ENCODE peak calls at places on chromosomes 11 and 22, in six cellular contexts. One of them, this sample, is unnamed.

GRCh38 chr22:33922268-33922667 is 2.0 kb upstream of the LARGE1 start:
- DNase-seq in fibroblast of pulmonary artery: peak; percentile 29
- DNase-seq in glutamatergic neuron: peak; percentile 62
- DNase-seq in GM23338: peak; percentile 78
- DNase-seq in stomach: peak; percentile 55
- DNase-seq in H9: peak; percentile 72
- DNase-seq in this sample: peak; percentile 43

GRCh38 chr22:36663581-36663980 is 40.0 kb downstream of the CACNG2 start:
- DNase-seq in glutamatergic neuron: no peak
- DNase-seq in stomach: no peak
- DNase-seq in H9: no peak
- DNase-seq in fibroblast of pulmonary artery: no peak
- DNase-seq in GM23338: no peak
- DNase-seq in this sample: no peak

GRCh38 chr11:132234878-132235277 is 864.5 kb downstream of the NTM start:
- DNase-seq in stomach: no peak
- DNase-seq in glutamatergic neuron: no peak
- DNase-seq in fibroblast of pulmonary artery: peak; percentile 35
- DNase-seq in GM23338: no peak
- DNase-seq in H9: no peak
- DNase-seq in this sample: no peak

GRCh38 chr22:37284807-37285355 is 2.6 kb downstream of the CYTH4 start:
- DNase-seq in GM23338: no peak
- DNase-seq in stomach: peak; percentile 40
- DNase-seq in glutamatergic neuron: no peak
- DNase-seq in H9: no peak
- DNase-seq in fibroblast of pulmonary artery: no peak
- DNase-seq in this sample: no peak

GRCh38 chr11:73203790-73204189 is 14.3 kb upstream of the P2RY2 start:
- DNase-seq in glutamatergic neuron: peak; percentile 3
- DNase-seq in stomach: no peak
- DNase-seq in H9: no peak
- DNase-seq in fibroblast of pulmonary artery: no peak
- DNase-seq in GM23338: no peak
- DNase-seq in this sample: no peak

GRCh38 chr11:62805044-62805892 is at the start of gene NXF1:
- DNase-seq in GM23338: peak; percentile 96
- DNase-seq in glutamatergic neuron: peak; percentile 96
- DNase-seq in H9: peak; percentile 94
- DNase-seq in fibroblast of pulmonary artery: peak; percentile 96
- DNase-seq in stomach: peak; percentile 97
- DNase-seq in this sample: peak; percentile 97

GRCh38 chr11:112884012-112884767 is 77.0 kb upstream of the NCAM1 start:
- DNase-seq in H9: no peak
- DNase-seq in glutamatergic neuron: no peak
- DNase-seq in fibroblast of pulmonary artery: no peak
- DNase-seq in stomach: no peak
- DNase-seq in GM23338: no peak
- DNase-seq in this sample: no peak

GRCh38 chr22:25729595-25729994 is 12.4 kb upstream of the MYO18B start:
- DNase-seq in H9: peak; percentile 22
- DNase-seq in GM23338: no peak
- DNase-seq in glutamatergic neuron: no peak
- DNase-seq in stomach: peak; percentile 23
- DNase-seq in fibroblast of pulmonary artery: no peak
- DNase-seq in this sample: no peak

GRCh38 chr11:12762696-12763324 is 88.6 kb downstream of the TEAD1 start:
- DNase-seq in glutamatergic neuron: no peak
- DNase-seq in H9: no peak
- DNase-seq in fibroblast of pulmonary artery: no peak
- DNase-seq in stomach: no peak
- DNase-seq in GM23338: no peak
- DNase-seq in this sample: no peak

GRCh38 chr11:96088914-96089313 is 165.0 kb upstream of the MTMR2 start:
- DNase-seq in glutamatergic neuron: no peak
- DNase-seq in fibroblast of pulmonary artery: no peak
- DNase-seq in GM23338: no peak
- DNase-seq in stomach: no peak
- DNase-seq in H9: no peak
- DNase-seq in this sample: no peak

GRCh38 chr22:17106785-17107546 is 14.2 kb downstream of the TMEM121B start:
- DNase-seq in stomach: no peak
- DNase-seq in fibroblast of pulmonary artery: no peak
- DNase-seq in GM23338: no peak
- DNase-seq in glutamatergic neuron: no peak
- DNase-seq in H9: no peak
- DNase-seq in this sample: no peak

GRCh38 chr11:121449123-121449522 is 3.0 kb upstream of the SORL1 start:
- DNase-seq in GM23338: no peak
- DNase-seq in fibroblast of pulmonary artery: no peak
- DNase-seq in glutamatergic neuron: no peak
- DNase-seq in stomach: no peak
- DNase-seq in H9: no peak
- DNase-seq in this sample: no peak

GRCh38 chr11:60816590-60817157 is 25.2 kb upstream of the CCDC86 start:
- DNase-seq in H9: no peak
- DNase-seq in fibroblast of pulmonary artery: no peak
- DNase-seq in GM23338: no peak
- DNase-seq in glutamatergic neuron: no peak
- DNase-seq in stomach: no peak
- DNase-seq in this sample: no peak

GRCh38 chr11:110856993-110857812 is 145.0 kb upstream of the ARHGAP20 start:
- DNase-seq in stomach: no peak
- DNase-seq in GM23338: no peak
- DNase-seq in fibroblast of pulmonary artery: peak; percentile 35
- DNase-seq in H9: no peak
- DNase-seq in glutamatergic neuron: no peak
- DNase-seq in this sample: no peak

GRCh38 chr11:128468106-128468505 is 119.3 kb downstream of the ETS1 start:
- DNase-seq in GM23338: no peak
- DNase-seq in fibroblast of pulmonary artery: no peak
- DNase-seq in glutamatergic neuron: no peak
- DNase-seq in stomach: no peak
- DNase-seq in H9: no peak
- DNase-seq in this sample: no peak

GRCh38 chr22:45597460-45598192 is 74.0 kb upstream of the ATXN10 start:
- DNase-seq in H9: no peak
- DNase-seq in glutamatergic neuron: no peak
- DNase-seq in stomach: peak; percentile 48
- DNase-seq in GM23338: no peak
- DNase-seq in fibroblast of pulmonary artery: no peak
- DNase-seq in this sample: no peak

GRCh38 chr11:76542436-76542835 is 97.6 kb downstream of the EMSY start:
- DNase-seq in H9: no peak
- DNase-seq in GM23338: no peak
- DNase-seq in fibroblast of pulmonary artery: no peak
- DNase-seq in stomach: no peak
- DNase-seq in glutamatergic neuron: no peak
- DNase-seq in this sample: no peak

GRCh38 chr11:47786373-47786772 is 19.2 kb upstream of the FNBP4 start:
- DNase-seq in GM23338: no peak
- DNase-seq in fibroblast of pulmonary artery: peak; percentile 62
- DNase-seq in stomach: no peak
- DNase-seq in H9: no peak
- DNase-seq in glutamatergic neuron: no peak
- DNase-seq in this sample: no peak

GRCh38 chr11:44859528-44859925 is 91.2 kb downstream of the TP53I11 start:
- DNase-seq in fibroblast of pulmonary artery: no peak
- DNase-seq in glutamatergic neuron: no peak
- DNase-seq in H9: no peak
- DNase-seq in GM23338: no peak
- DNase-seq in stomach: no peak
- DNase-seq in this sample: no peak

GRCh38 chr11:2955896-2956476 is 26.8 kb upstream of the PHLDA2 start:
- DNase-seq in GM23338: peak; percentile 58
- DNase-seq in stomach: no peak
- DNase-seq in glutamatergic neuron: no peak
- DNase-seq in fibroblast of pulmonary artery: no peak
- DNase-seq in H9: no peak
- DNase-seq in this sample: no peak

GRCh38 chr22:28808716-28809355 is 8.5 kb upstream of the XBP1 start:
- DNase-seq in glutamatergic neuron: no peak
- DNase-seq in stomach: no peak
- DNase-seq in fibroblast of pulmonary artery: no peak
- DNase-seq in GM23338: no peak
- DNase-seq in H9: no peak
- DNase-seq in this sample: no peak

GRCh38 chr22:26170112-26170492 is 840 bp downstream of the SEZ6L start:
- DNase-seq in glutamatergic neuron: peak; percentile 65
- DNase-seq in H9: peak; percentile 29
- DNase-seq in GM23338: peak; percentile 27
- DNase-seq in stomach: no peak
- DNase-seq in fibroblast of pulmonary artery: no peak
- DNase-seq in this sample: no peak

DNA sequence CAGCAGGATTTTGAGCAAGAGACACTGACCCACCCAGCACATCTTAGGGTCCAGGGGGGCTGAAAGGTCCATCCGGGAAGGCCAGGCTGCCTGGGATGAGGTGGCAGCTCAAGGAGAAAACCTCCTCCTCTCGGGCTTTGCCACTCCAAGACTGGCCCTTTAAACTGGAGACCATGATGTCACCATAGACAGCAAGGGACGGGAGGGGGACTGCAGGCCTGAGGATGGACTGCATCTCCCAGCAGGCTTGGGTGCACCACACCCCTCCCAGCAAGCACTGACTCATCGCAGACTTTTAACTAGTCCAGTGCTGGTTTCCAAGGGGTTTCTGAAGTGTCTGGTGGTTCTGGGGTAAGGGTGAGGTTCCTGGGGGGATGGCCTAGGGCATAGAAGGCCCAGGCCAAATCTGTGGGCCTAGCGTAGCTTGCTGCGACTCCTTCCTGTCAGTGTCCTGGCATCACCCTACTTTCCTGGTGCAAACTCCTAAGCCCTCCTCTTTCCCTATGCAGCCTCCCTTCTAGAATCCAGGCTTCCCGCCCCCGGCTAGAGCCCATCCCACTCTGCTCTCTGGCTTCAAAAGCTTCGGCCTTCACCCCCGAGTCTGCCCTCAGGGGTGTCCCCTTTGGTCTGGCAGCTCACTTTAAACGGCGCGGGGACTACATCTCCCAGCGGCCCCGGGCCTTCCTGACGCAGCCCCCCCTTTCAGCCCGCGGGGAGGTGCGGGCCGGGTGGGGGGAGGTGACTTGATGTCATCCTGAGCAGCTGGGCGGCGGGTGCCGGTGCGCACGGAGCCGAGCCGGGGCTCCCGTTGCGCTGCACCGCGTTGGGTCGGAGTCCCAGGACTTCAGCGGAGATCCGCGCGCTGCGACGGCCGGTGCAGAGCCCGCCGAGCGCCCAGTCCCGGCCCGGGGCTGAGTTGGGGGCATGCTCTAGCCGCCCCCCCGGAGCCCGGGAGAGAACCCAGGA is at the start of gene PPP2R5B:
- DNase-seq in stomach: peak; percentile 95
- DNase-seq in fibroblast of pulmonary artery: peak; percentile 95
- DNase-seq in glutamatergic neuron: peak; percentile 93
- DNase-seq in H9: peak; percentile 92
- DNase-seq in GM23338: peak; percentile 94
- DNase-seq in this sample: peak; percentile 75
- TF ChIP-seq CTCF in stomach: no peak
- TF ChIP-seq CTCF in fibroblast of pulmonary artery: no peak
- TF ChIP-seq CTCF in glutamatergic neuron: peak; percentile 12
- TF ChIP-seq CTCF in H9: no peak
- TF ChIP-seq CTCF in GM23338: no peak
- TF ChIP-seq CTCF in this sample: no peak

DNA sequence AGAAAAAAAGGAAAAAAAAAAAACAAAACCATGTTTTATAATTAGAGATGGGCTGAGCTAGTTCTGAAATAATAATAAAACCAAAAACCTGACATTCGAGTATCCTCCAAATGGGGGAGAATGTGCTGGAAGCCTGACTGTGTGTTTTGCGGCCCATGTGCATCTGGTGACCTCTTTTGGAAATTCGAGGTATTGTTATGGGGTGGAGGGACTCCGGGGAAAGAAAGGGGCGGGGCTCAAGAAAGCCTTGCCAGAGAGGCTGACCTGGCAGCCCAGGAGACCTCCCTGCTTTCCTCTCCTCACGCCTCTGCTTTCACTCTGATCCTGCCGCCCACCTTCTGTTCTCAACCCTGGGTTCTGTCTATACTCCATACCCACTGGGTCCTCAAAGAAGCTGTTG is 72.9 kb downstream of the CTTN start:
- DNase-seq in glutamatergic neuron: peak; percentile 56
- DNase-seq in stomach: no peak
- DNase-seq in H9: peak; percentile 75
- DNase-seq in fibroblast of pulmonary artery: peak; percentile 47
- DNase-seq in GM23338: peak; percentile 93
- DNase-seq in this sample: peak; percentile 65
- TF ChIP-seq CTCF in glutamatergic neuron: peak; percentile 34
- TF ChIP-seq CTCF in stomach: no peak
- TF ChIP-seq CTCF in H9: peak; percentile 66
- TF ChIP-seq CTCF in fibroblast of pulmonary artery: peak; percentile 42
- TF ChIP-seq CTCF in GM23338: peak; percentile 64
- TF ChIP-seq CTCF in this sample: no peak

GRCh38 chr11:32487270-32487669 is 51.9 kb upstream of the WT1 start:
- DNase-seq in stomach: no peak
- DNase-seq in GM23338: peak; percentile 57
- DNase-seq in glutamatergic neuron: peak; percentile 26
- DNase-seq in H9: peak; percentile 57
- DNase-seq in fibroblast of pulmonary artery: peak; percentile 22
- DNase-seq in this sample: peak; percentile 25
- TF ChIP-seq CTCF in stomach: no peak
- TF ChIP-seq CTCF in GM23338: peak; percentile 32
- TF ChIP-seq CTCF in glutamatergic neuron: peak; percentile 49
- TF ChIP-seq CTCF in H9: peak; percentile 52
- TF ChIP-seq CTCF in fibroblast of pulmonary artery: peak; percentile 49
- TF ChIP-seq CTCF in this sample: peak; percentile 36

GRCh38 chr22:43827926-43828710 is 16.0 kb upstream of the EFCAB6 start:
- DNase-seq in fibroblast of pulmonary artery: no peak
- DNase-seq in H9: peak; percentile 25
- DNase-seq in stomach: peak; percentile 8
- DNase-seq in glutamatergic neuron: no peak
- DNase-seq in GM23338: no peak
- DNase-seq in this sample: no peak
- TF ChIP-seq CTCF in fibroblast of pulmonary artery: no peak
- TF ChIP-seq CTCF in H9: no peak
- TF ChIP-seq CTCF in stomach: no peak
- TF ChIP-seq CTCF in glutamatergic neuron: no peak
- TF ChIP-seq CTCF in GM23338: no peak
- TF ChIP-seq CTCF in this sample: no peak

DNA sequence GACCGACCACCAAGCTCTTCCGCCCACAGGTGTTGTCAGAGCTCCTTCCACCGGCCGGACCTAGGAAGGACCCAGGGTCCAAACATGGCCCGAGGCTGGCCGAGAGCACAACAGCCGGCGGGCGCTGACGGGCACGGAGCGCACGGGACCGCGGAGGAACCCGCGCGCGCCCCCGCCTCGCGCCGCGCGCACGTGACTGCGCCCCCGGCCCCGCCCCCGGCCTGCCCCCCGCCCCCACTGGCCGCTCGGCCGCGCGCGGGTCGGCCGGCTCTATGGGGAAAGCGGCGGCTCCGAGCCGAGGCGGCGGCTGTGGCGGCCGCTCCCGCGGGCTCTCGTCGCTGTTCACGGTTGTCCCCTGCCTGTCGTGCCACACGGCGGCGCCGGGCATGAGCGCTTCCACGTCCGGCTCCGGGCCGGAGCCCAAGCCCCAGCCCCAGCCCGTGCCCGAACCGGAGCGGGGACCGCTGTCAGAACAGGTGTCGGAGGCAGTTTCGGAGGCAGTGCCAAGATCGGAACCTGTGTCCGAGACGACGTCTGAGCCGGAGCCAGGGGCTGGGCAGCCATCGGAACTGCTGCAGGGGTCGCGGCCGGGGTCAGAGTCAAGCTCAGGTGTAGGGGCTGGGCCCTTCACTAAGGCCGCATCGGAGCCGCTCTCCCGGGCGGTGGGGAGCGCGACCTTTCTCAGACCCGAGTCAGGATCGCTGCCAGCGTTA is at the start of gene OSBP2:
- DNase-seq in stomach: peak; percentile 57
- DNase-seq in H9: peak; percentile 45
- DNase-seq in glutamatergic neuron: peak; percentile 62
- DNase-seq in fibroblast of pulmonary artery: no peak
- DNase-seq in GM23338: peak; percentile 55
- DNase-seq in this sample: peak; percentile 43
- TF ChIP-seq CTCF in stomach: no peak
- TF ChIP-seq CTCF in H9: no peak
- TF ChIP-seq CTCF in glutamatergic neuron: no peak
- TF ChIP-seq CTCF in fibroblast of pulmonary artery: no peak
- TF ChIP-seq CTCF in GM23338: no peak
- TF ChIP-seq CTCF in this sample: no peak